ENCODE peak calls at places on chromosomes 7 and 10, in four cellular contexts. U is A549, C is K562, L is GM12878. D is an unnamed sample.

GRCh38 chr10:52486840-52487611 is 172.9 kb downstream of the DKK1 start:
- DNase-seq in U (peak; percentile 45), C (no peak), L (no peak), D (no peak)

GRCh38 chr10:132149261-132149660 is 37.5 kb upstream of the DPYSL4 start:
- DNase-seq in U (no peak), C (no peak), L (peak; percentile 26), D (no peak)

GRCh38 chr10:15167411-15168295 is 840 bp downstream of the NMT2 start:
- DNase-seq in U (peak; percentile 48), C (peak; percentile 58), L (no peak), D (peak; percentile 47)

GRCh38 chr7:116738378-116738777 is 66.4 kb downstream of the MET start:
- DNase-seq in U (no peak), C (no peak), L (no peak), D (peak; percentile 41)

GRCh38 chr7:132480534-132480933 is 95.7 kb downstream of the PLXNA4 start:
- DNase-seq in U (no peak), C (no peak), L (no peak), D (no peak)

GRCh38 chr10:84308481-84309304 is 19.7 kb upstream of the CCSER2 start:
- DNase-seq in U (no peak), C (no peak), L (peak; percentile 26), D (no peak)

GRCh38 chr7:99837649-99838361 is 10.0 kb downstream of the CYP3A43 start:
- DNase-seq in U (peak; percentile 26), C (no peak), L (peak; percentile 36), D (peak; percentile 45)

GRCh38 chr7:79063019-79063698 is 390.3 kb downstream of the MAGI2 start:
- DNase-seq in U (no peak), C (no peak), L (no peak), D (no peak)

GRCh38 chr7:27119412-27119911 is 11.1 kb downstream of the HOXA4 start:
- DNase-seq in U (no peak), C (no peak), L (no peak), D (no peak)

GRCh38 chr7:11709240-11709639 is 122.8 kb downstream of the THSD7A start:
- DNase-seq in U (no peak), C (no peak), L (no peak), D (no peak)

GRCh38 chr10:128859738-128860386 is 607.2 kb upstream of the MGMT start:
- DNase-seq in U (peak; percentile 32), C (peak; percentile 51), L (no peak), D (peak; percentile 24)

GRCh38 chr10:112951349-112952281 is 1.6 kb downstream of the TCF7L2 start:
- DNase-seq in U (peak; percentile 91), C (peak; percentile 30), L (no peak), D (peak; percentile 86)

GRCh38 chr10:3654496-3654895 is 130.5 kb downstream of the KLF6 start:
- DNase-seq in U (no peak), C (no peak), L (no peak), D (no peak)

GRCh38 chr7:130421685-130422084 is 19.1 kb downstream of the CEP41 start:
- DNase-seq in U (no peak), C (no peak), L (no peak), D (no peak)

GRCh38 chr7:34761627-34762026 is 103.6 kb downstream of the NPSR1 start:
- DNase-seq in U (no peak), C (no peak), L (no peak), D (no peak)

GRCh38 chr7:114943953-114944741 is 22.3 kb downstream of the MDFIC start:
- DNase-seq in U (no peak), C (no peak), L (no peak), D (no peak)

DNA sequence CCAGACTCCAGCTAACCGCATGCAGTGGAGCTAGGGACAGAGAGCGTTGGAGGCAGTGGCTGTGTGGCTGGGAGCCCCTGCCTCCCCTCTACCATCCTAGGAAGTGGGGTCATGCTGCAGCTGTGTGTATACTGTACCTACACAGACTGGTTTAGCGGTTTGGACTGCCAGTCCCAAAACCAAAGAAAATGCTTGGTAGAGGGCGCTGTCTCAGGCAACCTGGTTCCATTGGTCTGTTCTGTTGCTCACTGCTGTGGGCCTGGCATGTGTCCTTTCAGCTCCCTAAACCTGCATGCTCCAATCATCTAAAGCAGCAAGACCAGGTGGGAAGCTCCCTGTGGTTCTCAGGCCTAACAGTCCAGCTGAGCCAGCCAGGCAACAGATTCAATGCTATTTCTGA is 4.5 kb downstream of the RBP4 start:
- DNase-seq in U (peak; percentile 12), C (no peak), L (no peak), D (peak; percentile 43)
- TF ChIP-seq POLR2A in U (no peak), C (no peak), L (no peak), D (peak; percentile 58)

DNA sequence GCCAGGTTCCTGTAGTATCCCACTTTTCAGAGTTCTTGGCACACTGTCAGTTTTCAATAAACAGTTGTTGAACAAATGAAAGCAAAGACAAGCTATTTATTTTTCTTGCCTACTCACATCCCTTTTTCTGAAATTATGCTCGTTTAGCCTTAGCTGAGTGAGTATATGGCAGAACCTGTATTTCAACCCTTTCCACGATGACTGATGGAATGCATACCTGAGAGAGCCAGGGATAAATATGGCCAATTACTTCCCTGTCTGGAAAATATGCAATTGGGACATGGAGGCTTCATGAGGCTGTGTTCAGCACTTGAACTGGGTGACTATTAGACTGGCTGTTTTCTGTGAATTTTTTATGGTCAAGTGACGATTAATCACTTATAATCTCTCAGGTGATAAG is 144.5 kb upstream of the POT1 start:
- DNase-seq in U (no peak), C (no peak), L (no peak), D (no peak)
- TF ChIP-seq CHD4 in U (no peak), C (no peak), L (no peak), D (no peak)

DNA sequence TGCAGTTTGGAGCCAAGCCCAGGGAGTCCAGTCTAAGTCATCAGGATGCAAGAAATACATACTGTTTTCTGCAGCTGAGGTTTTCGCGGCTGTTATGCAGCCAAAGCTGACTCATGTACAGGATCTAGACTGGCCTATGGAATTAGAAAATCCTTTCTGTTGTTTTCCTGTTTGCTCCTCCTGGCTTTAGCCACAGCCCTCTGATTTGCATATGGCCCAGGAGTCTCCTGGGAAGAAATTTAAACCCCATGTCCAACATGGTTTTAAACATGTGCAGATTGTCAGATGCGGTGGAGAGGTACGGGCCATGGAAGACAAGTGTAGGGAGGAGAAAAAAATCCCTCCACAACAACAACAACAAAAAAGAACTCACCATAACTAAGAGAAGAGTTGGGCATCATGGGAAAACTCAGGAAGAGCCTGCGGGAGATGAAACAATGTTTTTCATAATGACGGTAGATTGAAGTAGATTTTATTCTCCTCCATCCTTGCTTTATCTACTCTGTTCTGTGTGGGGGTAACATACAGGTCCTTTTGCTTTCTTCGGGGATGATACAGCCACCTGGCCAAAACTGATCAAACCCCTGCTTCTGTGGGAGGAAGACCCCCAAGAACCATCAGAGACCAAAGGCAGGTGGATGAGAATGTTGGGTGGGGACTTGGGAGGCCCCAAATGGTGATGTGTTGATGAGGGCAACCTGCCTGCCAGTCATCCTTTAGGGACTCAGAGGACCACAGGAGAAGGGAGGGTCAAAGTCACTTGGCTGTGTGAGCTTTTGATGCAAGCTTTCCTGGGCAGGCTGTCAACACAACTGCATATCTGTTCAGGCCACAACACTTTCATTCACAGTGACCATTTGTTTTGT is 29.8 kb upstream of the GNA12 start:
- DNase-seq in U (peak; percentile 73), C (peak; percentile 72), L (no peak), D (no peak)
- TF ChIP-seq POLR2A in U (peak; percentile 90), C (peak; percentile 99), L (peak; percentile 61), D (no peak)

GRCh38 chr10:95513941-95514392 is 47.2 kb downstream of the SORBS1 start:
- DNase-seq in U (peak; percentile 37), C (no peak), L (no peak), D (no peak)
- TF ChIP-seq CHD4 in U (no peak), C (no peak), L (no peak), D (no peak)